ENCODE peak calls at places on chromosomes 7 and 10, in five cellular contexts. X is thoracic aorta, K is astrocyte of the spinal cord, Z is ELR, E is cardiac fibroblast. P is an unnamed sample.

GRCh38 chr10:113272511-113272910 is 280.3 kb upstream of the HABP2 start:
- DNase-seq in X (no peak), K (no peak), Z (no peak), E (no peak), P (no peak)

GRCh38 chr7:28921822-28922221 is 36.3 kb downstream of the TRIL start:
- DNase-seq in X (no peak), K (peak; percentile 68), Z (peak; percentile 73), E (peak; percentile 76), P (peak; percentile 79)

GRCh38 chr7:106151459-106152312 is 39.6 kb upstream of the SYPL1 start:
- DNase-seq in X (no peak), K (no peak), Z (no peak), E (peak; percentile 10), P (no peak)

GRCh38 chr7:91553410-91553895 is 289.2 kb downstream of the FZD1 start:
- DNase-seq in X (no peak), K (no peak), Z (no peak), E (no peak), P (no peak)

GRCh38 chr10:29245476-29245875 is 43.4 kb upstream of the LYZL1 start:
- DNase-seq in X (no peak), K (no peak), Z (no peak), E (no peak), P (no peak)

GRCh38 chr7:139230078-139230477 is 959 bp upstream of the UBN2 start:
- DNase-seq in X (no peak), K (no peak), Z (no peak), E (no peak), P (no peak)

GRCh38 chr10:34049887-34050286 is 715.4 kb upstream of the NRP1 start:
- DNase-seq in X (no peak), K (peak; percentile 38), Z (peak; percentile 46), E (peak; percentile 47), P (peak; percentile 51)

GRCh38 chr7:93601363-93601762 is 26.8 kb upstream of the CALCR start:
- DNase-seq in X (no peak), K (no peak), Z (peak; percentile 13), E (peak; percentile 3), P (no peak)

GRCh38 chr10:124701881-124702656 is 42.1 kb downstream of the FAM53B start:
- DNase-seq in X (no peak), K (peak; percentile 50), Z (no peak), E (peak; percentile 62), P (peak; percentile 88)

GRCh38 chr10:11437391-11438241 is 173.8 kb downstream of the USP6NL start:
- DNase-seq in X (no peak), K (no peak), Z (no peak), E (no peak), P (no peak)

GRCh38 chr7:155852426-155853301 is 40.4 kb upstream of the SHH start:
- DNase-seq in X (no peak), K (no peak), Z (no peak), E (no peak), P (no peak)

GRCh38 chr7:146878901-146879300 is 762.3 kb downstream of the CNTNAP2 start:
- DNase-seq in X (no peak), K (no peak), Z (no peak), E (no peak), P (no peak)

GRCh38 chr10:8158439-8159071 is 104.1 kb downstream of the GATA3 start:
- DNase-seq in X (no peak), K (peak; percentile 22), Z (no peak), E (no peak), P (no peak)

GRCh38 chr10:113754125-113754524 is 2.6 kb downstream of the PLEKHS1 start:
- DNase-seq in X (no peak), K (no peak), Z (no peak), E (no peak), P (no peak)

GRCh38 chr7:47582748-47583740 is 1.1 kb upstream of the TNS3 start:
- DNase-seq in X (no peak), K (peak; percentile 77), Z (no peak), E (no peak), P (no peak)

GRCh38 chr7:98394377-98394836 is 6.5 kb downstream of the BAIAP2L1 start:
- DNase-seq in X (no peak), K (peak; percentile 93), Z (peak; percentile 69), E (peak; percentile 85), P (peak; percentile 61)

GRCh38 chr7:93690021-93690420 is 115.5 kb upstream of the CALCR start:
- DNase-seq in X (no peak), K (no peak), Z (no peak), E (no peak), P (no peak)

GRCh38 chr7:7675686-7676085 is 35.1 kb downstream of the UMAD1 start:
- DNase-seq in X (no peak), K (no peak), Z (no peak), E (no peak), P (no peak)

GRCh38 chr7:91266931-91267557 is 2.8 kb downstream of the FZD1 start:
- DNase-seq in X (no peak), K (no peak), Z (no peak), E (no peak), P (no peak)

GRCh38 chr7:158655931-158656441 is 48.6 kb downstream of the NCAPG2 start:
- DNase-seq in X (no peak), K (no peak), Z (no peak), E (no peak), P (no peak)

GRCh38 chr10:119834188-119834587 is 38.5 kb downstream of the MCMBP start:
- DNase-seq in X (no peak), K (no peak), Z (peak; percentile 26), E (no peak), P (no peak)

GRCh38 chr10:68261132-68261856 is 29.4 kb upstream of the ATOH7 start:
- DNase-seq in X (no peak), K (no peak), Z (no peak), E (no peak), P (no peak)

GRCh38 chr10:33501161-33501560 is 166.7 kb upstream of the NRP1 start:
- DNase-seq in X (no peak), K (no peak), Z (no peak), E (no peak), P (no peak)

GRCh38 chr7:2433713-2434550 is 30.5 kb downstream of the CHST12 start:
- DNase-seq in X (no peak), K (no peak), Z (no peak), E (no peak), P (no peak)

GRCh38 chr10:57962839-57963238 is 304.9 kb downstream of the IPMK start:
- DNase-seq in X (no peak), K (no peak), Z (no peak), E (no peak), P (no peak)

GRCh38 chr10:133104972-133105495 is 17.3 kb downstream of the ADGRA1 start:
- DNase-seq in X (no peak), K (no peak), Z (no peak), E (no peak), P (no peak)

GRCh38 chr10:11806706-11807105 is 16.4 kb upstream of the PROSER2 start:
- DNase-seq in X (no peak), K (no peak), Z (no peak), E (no peak), P (no peak)

GRCh38 chr10:48456361-48456804 is 148.5 kb downstream of the ARHGAP22 start:
- DNase-seq in X (no peak), K (no peak), Z (no peak), E (no peak), P (peak; percentile 54)

GRCh38 chr7:115229401-115230083 is 307.6 kb downstream of the MDFIC start:
- DNase-seq in X (no peak), K (peak; percentile 35), Z (no peak), E (no peak), P (no peak)

GRCh38 chr10:47164800-47165128 is 135.2 kb upstream of the GDF10 start:
- DNase-seq in X (no peak), K (no peak), Z (peak; percentile 82), E (no peak), P (no peak)

P was measured in fibroblast of pulmonary artery.